ENCODE peak calls at places on chromosome 15, in six cellular contexts. O is lung microvascular endothelial cell; H is memory B cell; Z is coronary artery; L is left colon; R is activated CD4-positive, alpha-beta T cell treated with anti-CD3 and anti-CD28 coated beads, Interleukin-2, amount 10 ng/mL, durations not matched to agents 7 days and 5 days. U is an unnamed sample.

GRCh38 chr15:31461375-31461774 is 134.7 kb downstream of the KLF13 start:
- DNase-seq in H (no peak), Z (peak; percentile 45), O (no peak), L (peak; percentile 4), R (no peak), U (no peak)

GRCh38 chr15:38041576-38041975 is 107.1 kb downstream of the TMCO5A start:
- DNase-seq in Z (no peak), L (no peak), H (no peak), R (no peak), O (no peak), U (no peak)

GRCh38 chr15:90572893-90573292 is 43.2 kb downstream of the CRTC3 start:
- DNase-seq in L (no peak), H (no peak), O (no peak), Z (no peak), R (no peak), U (no peak)

GRCh38 chr15:85168642-85169173 is 187.1 kb downstream of the PDE8A start:
- DNase-seq in Z (no peak), R (peak; percentile 36), L (peak; percentile 59), H (peak; percentile 24), O (peak; percentile 56), U (peak; percentile 18)

GRCh38 chr15:80850941-80851451 is 71.8 kb downstream of the CEMIP start:
- DNase-seq in R (no peak), O (no peak), L (no peak), Z (no peak), H (no peak), U (no peak)

GRCh38 chr15:82936966-82937647 is 15.4 kb downstream of the HOMER2 start:
- DNase-seq in H (no peak), R (no peak), Z (no peak), O (no peak), L (no peak), U (no peak)

GRCh38 chr15:69668963-69669362 is 216.3 kb downstream of the RPLP1 start:
- DNase-seq in R (peak; percentile 43), O (no peak), Z (no peak), H (no peak), L (peak; percentile 30), U (peak; percentile 69)

GRCh38 chr15:88586401-88587162 is 34.6 kb upstream of the AEN start:
- DNase-seq in O (no peak), L (no peak), H (no peak), Z (no peak), R (no peak), U (no peak)

GRCh38 chr15:80615783-80616391 is 79.2 kb upstream of the ABHD17C start:
- DNase-seq in H (no peak), O (peak; percentile 77), L (peak; percentile 83), Z (no peak), R (no peak), U (no peak)

GRCh38 chr15:71443538-71443937 is 328.3 kb downstream of the THSD4 start:
- DNase-seq in R (peak; percentile 47), O (peak; percentile 71), L (peak; percentile 76), H (peak; percentile 18), Z (no peak), U (peak; percentile 4)

GRCh38 chr15:33910741-33911140 is 57.6 kb upstream of the CHRM5 start:
- DNase-seq in Z (no peak), L (no peak), H (no peak), O (no peak), R (no peak), U (no peak)

GRCh38 chr15:74127954-74128784 is 2.2 kb upstream of the ISLR2 start:
- DNase-seq in R (no peak), O (peak; percentile 39), L (no peak), H (no peak), Z (no peak), U (no peak)

GRCh38 chr15:74780983-74781672 is 752 bp upstream of the CSK start:
- DNase-seq in O (no peak), R (peak; percentile 55), L (no peak), Z (no peak), H (no peak), U (peak; percentile 37)

GRCh38 chr15:80944818-80945217 is 44.8 kb downstream of the MESD start:
- DNase-seq in O (no peak), Z (peak; percentile 58), L (no peak), H (no peak), R (no peak), U (no peak)

GRCh38 chr15:31046759-31047359 is 54.7 kb downstream of the TRPM1 start:
- DNase-seq in L (no peak), H (no peak), Z (no peak), R (no peak), O (no peak), U (no peak)

GRCh38 chr15:40183636-40184463 is 23.0 kb downstream of the BUB1B start:
- DNase-seq in O (no peak), Z (no peak), R (no peak), H (no peak), L (no peak), U (no peak)

GRCh38 chr15:76285241-76285825 is 25.9 kb downstream of the ETFA start:
- DNase-seq in R (peak; percentile 9), Z (no peak), O (peak; percentile 39), H (no peak), L (no peak), U (no peak)

GRCh38 chr15:69666441-69666882 is 213.8 kb downstream of the RPLP1 start:
- DNase-seq in L (no peak), O (no peak), H (no peak), R (peak; percentile 24), Z (no peak), U (peak; percentile 55)

GRCh38 chr15:69895202-69895601 is 202.5 kb downstream of the TLE3 start:
- DNase-seq in O (no peak), R (no peak), Z (no peak), H (no peak), L (no peak), U (no peak)

GRCh38 chr15:68298882-68299381 is 21.4 kb downstream of the FEM1B start:
- DNase-seq in O (peak; percentile 59), R (peak; percentile 62), L (no peak), H (no peak), Z (peak; percentile 41), U (peak; percentile 14)

GRCh38 chr15:83810110-83810509 is 156.2 kb downstream of the ADAMTSL3 start:
- DNase-seq in Z (no peak), L (no peak), H (no peak), O (no peak), R (no peak), U (no peak)

GRCh38 chr15:57667171-57667924 is 39.2 kb upstream of the POLR2M start:
- DNase-seq in R (no peak), H (no peak), O (peak; percentile 58), L (no peak), Z (no peak), U (no peak)

GRCh38 chr15:93072440-93073394 is 16.3 kb downstream of the RGMA start:
- DNase-seq in H (no peak), R (no peak), O (peak; percentile 70), Z (no peak), L (peak; percentile 63), U (no peak)

GRCh38 chr15:45540531-45540930 is 18.0 kb upstream of the SLC30A4 start:
- DNase-seq in H (no peak), R (no peak), Z (no peak), L (no peak), O (no peak), U (no peak)

GRCh38 chr15:74815121-74815933 is 2.7 kb downstream of the LMAN1L start:
- DNase-seq in Z (no peak), O (no peak), R (no peak), L (peak; percentile 84), H (no peak), U (no peak)

GRCh38 chr15:50765202-50765967 is at the start of gene SPPL2A:
- DNase-seq in Z (peak; percentile 88), O (peak; percentile 87), R (peak; percentile 88), L (peak; percentile 88), H (peak; percentile 85), U (peak; percentile 85)

GRCh38 chr15:40330368-40330836 is 6.9 kb downstream of the INAFM2 start:
- DNase-seq in L (peak; percentile 34), O (no peak), Z (no peak), H (no peak), R (no peak), U (no peak)

GRCh38 chr15:77865701-77866100 is 211.8 kb downstream of the TBC1D2B start:
- DNase-seq in Z (peak; percentile 69), R (no peak), L (no peak), O (no peak), H (no peak), U (no peak)

GRCh38 chr15:61556037-61556648 is 327.0 kb upstream of the RORA start:
- DNase-seq in Z (no peak), L (no peak), H (no peak), O (no peak), R (no peak), U (no peak)

GRCh38 chr15:75945953-75946352 is 42.3 kb downstream of the FBXO22 start:
- DNase-seq in Z (no peak), H (no peak), O (no peak), R (no peak), L (no peak), U (no peak)

GRCh38 chr15:43763819-43764446 is 12.8 kb downstream of the ELL3 start:
- DNase-seq in L (no peak), R (no peak), H (no peak), Z (no peak), O (no peak), U (no peak)

GRCh38 chr15:90686435-90687218 is 30.5 kb upstream of the BLM start:
- DNase-seq in L (no peak), O (no peak), R (peak; percentile 73), H (no peak), Z (no peak), U (no peak)

GRCh38 chr15:84840741-84841429 is 23.7 kb downstream of the ALPK3 start:
- DNase-seq in Z (peak; percentile 92), L (peak; percentile 55), H (no peak), R (no peak), O (peak; percentile 90), U (no peak)

GRCh38 chr15:100350434-100351226 is 8.9 kb upstream of the ADAMTS17 start:
- DNase-seq in Z (no peak), H (no peak), O (no peak), R (no peak), L (no peak), U (no peak)

GRCh38 chr15:89783111-89783860 is 7.2 kb downstream of the MESP2 start:
- DNase-seq in O (no peak), R (no peak), L (no peak), H (no peak), Z (peak; percentile 71), U (no peak)

U was measured in CD8-positive, alpha-beta memory T cell.